ENCODE peak calls at places on chromosomes 1 and 21, in four cellular contexts. F is thoracic aorta, B is HCT116, U is cardiac muscle cell. K is an unnamed sample.
A peak's percentile ranks its signal among the peaks of the same experiment; 100 is the strongest.

GRCh38 chr1:51070011-51070410 is 32.0 kb upstream of the C1orf185 start:
- DNase-seq in F (no peak), B (no peak), U (no peak), K (no peak)

GRCh38 chr21:45539796-45540600 is 2.2 kb downstream of the SLC19A1 start:
- DNase-seq in F (no peak), B (no peak), U (no peak), K (peak; percentile 15)

GRCh38 chr1:183215936-183216335 is 29.9 kb downstream of the LAMC2 start:
- DNase-seq in F (no peak), B (no peak), U (no peak), K (no peak)

GRCh38 chr1:33086384-33086850 is 5.5 kb downstream of the AZIN2 start:
- DNase-seq in F (no peak), B (peak; percentile 62), U (peak; percentile 88), K (peak; percentile 66)

GRCh38 chr1:11052839-11053757 is 6.1 kb upstream of the MASP2 start:
- DNase-seq in F (no peak), B (no peak), U (no peak), K (no peak)

GRCh38 chr1:151051356-151052009 is 3.9 kb downstream of the C1orf56 start:
- DNase-seq in F (no peak), B (no peak), U (no peak), K (no peak)

GRCh38 chr1:223831755-223832636 is 13.8 kb downstream of the TP53BP2 start:
- DNase-seq in F (no peak), B (no peak), U (no peak), K (no peak)

GRCh38 chr1:198220428-198220827 is 63.6 kb downstream of the NEK7 start:
- DNase-seq in F (no peak), B (peak; percentile 82), U (no peak), K (no peak)

GRCh38 chr1:226097866-226098625 is 35.5 kb downstream of the H3-3A start:
- DNase-seq in F (no peak), B (no peak), U (no peak), K (no peak)

GRCh38 chr1:101438359-101438758 is 201.5 kb downstream of the S1PR1 start:
- DNase-seq in F (no peak), B (no peak), U (peak; percentile 57), K (no peak)

GRCh38 chr1:116284819-116285390 is 88.1 kb upstream of the ATP1A1 start:
- DNase-seq in F (no peak), B (no peak), U (no peak), K (no peak)

GRCh38 chr1:55129194-55129728 is 85.9 kb downstream of the USP24 start:
- DNase-seq in F (peak; percentile 30), B (no peak), U (no peak), K (peak; percentile 66)

GRCh38 chr1:226912587-226913176 is 27.4 kb upstream of the COQ8A start:
- DNase-seq in F (no peak), B (no peak), U (peak; percentile 78), K (peak; percentile 57)

GRCh38 chr1:58993403-58993802 is 209.6 kb upstream of the JUN start:
- DNase-seq in F (no peak), B (no peak), U (no peak), K (no peak)

GRCh38 chr1:99441234-99442095 is 177.2 kb downstream of the PLPPR4 start:
- DNase-seq in F (no peak), B (no peak), U (no peak), K (no peak)

GRCh38 chr1:183370399-183371058 is 47.7 kb downstream of the NMNAT2 start:
- DNase-seq in F (no peak), B (no peak), U (peak; percentile 29), K (no peak)

GRCh38 chr21:44886113-44887075 is 12.9 kb upstream of the PTTG1IP start:
- DNase-seq in F (no peak), B (no peak), U (no peak), K (no peak)

GRCh38 chr1:202186327-202186726 is 7.3 kb upstream of the LGR6 start:
- DNase-seq in F (no peak), B (no peak), U (no peak), K (no peak)

GRCh38 chr1:192967901-192968300 is 91.3 kb downstream of the UCHL5 start:
- DNase-seq in F (no peak), B (no peak), U (no peak), K (no peak)

GRCh38 chr1:200409203-200409760 is 554 bp downstream of the ZNF281 start:
- DNase-seq in F (no peak), B (no peak), U (peak; percentile 37), K (peak; percentile 66)

GRCh38 chr1:147273409-147274307 is 31.2 kb downstream of the CHD1L start:
- DNase-seq in F (no peak), B (peak; percentile 29), U (peak; percentile 50), K (no peak)

GRCh38 chr1:3883194-3883920 is 16.7 kb downstream of the C1orf174 start:
- DNase-seq in F (no peak), B (no peak), U (no peak), K (no peak)

GRCh38 chr1:109740615-109741373 is at the start of gene GSTM3:
- DNase-seq in F (no peak), B (no peak), U (no peak), K (no peak)

GRCh38 chr21:44477712-44478111 is 22.4 kb downstream of the LRRC3 start:
- DNase-seq in F (no peak), B (no peak), U (no peak), K (no peak)

GRCh38 chr1:235078927-235079381 is 49.7 kb downstream of the TOMM20 start:
- DNase-seq in F (no peak), B (peak; percentile 33), U (no peak), K (no peak)

GRCh38 chr1:48402619-48403018 is 69.4 kb downstream of the SPATA6 start:
- DNase-seq in F (no peak), B (no peak), U (no peak), K (no peak)

GRCh38 chr1:55575571-55576279 is 360.6 kb upstream of the USP24 start:
- DNase-seq in F (no peak), B (no peak), U (no peak), K (peak; percentile 79)

GRCh38 chr1:57590978-57591377 is 167.1 kb upstream of the DAB1 start:
- DNase-seq in F (no peak), B (no peak), U (no peak), K (no peak)

GRCh38 chr1:167752219-167752985 is 30.6 kb downstream of the MPZL1 start:
- DNase-seq in F (no peak), B (no peak), U (no peak), K (no peak)

GRCh38 chr1:199463521-199464127 is 563.9 kb upstream of the NR5A2 start:
- DNase-seq in F (no peak), B (peak; percentile 40), U (peak; percentile 22), K (no peak)

GRCh38 chr1:163083690-163084089 is 14.5 kb downstream of the RGS4 start:
- DNase-seq in F (no peak), B (no peak), U (no peak), K (no peak)

GRCh38 chr1:114623364-114623763 is 41.9 kb upstream of the BCAS2 start:
- DNase-seq in F (no peak), B (no peak), U (no peak), K (no peak)

GRCh38 chr1:171090604-171091003 is at the start of gene FMO3:
- DNase-seq in F (no peak), B (no peak), U (no peak), K (no peak)

GRCh38 chr1:87176090-87176489 is 152.6 kb upstream of the LMO4 start:
- DNase-seq in F (no peak), B (no peak), U (no peak), K (no peak)

GRCh38 chr1:89464008-89464407 is 60.6 kb upstream of the LRRC8B start:
- DNase-seq in F (no peak), B (no peak), U (no peak), K (no peak)

GRCh38 chr1:53979712-53980450 is 33.7 kb downstream of the LRRC42 start:
- DNase-seq in F (no peak), B (no peak), U (no peak), K (no peak)

GRCh38 chr1:109109906-109110305 is 4.0 kb upstream of the ELAPOR1 start:
- DNase-seq in F (no peak), B (no peak), U (no peak), K (no peak)

GRCh38 chr1:64892576-64893573 is 73.5 kb downstream of the JAK1 start:
- DNase-seq in F (no peak), B (no peak), U (no peak), K (no peak)

GRCh38 chr1:64894438-64895196 is 71.7 kb downstream of the JAK1 start:
- DNase-seq in F (no peak), B (no peak), U (no peak), K (no peak)

GRCh38 chr1:64895500-64895899 is 70.8 kb downstream of the JAK1 start:
- DNase-seq in F (no peak), B (no peak), U (no peak), K (no peak)

GRCh38 chr1:64891440-64891815 is 74.9 kb downstream of the JAK1 start:
- DNase-seq in F (no peak), B (no peak), U (no peak), K (no peak)

GRCh38 chr1:64893921-64894320 is 72.4 kb downstream of the JAK1 start:
- DNase-seq in F (no peak), B (no peak), U (no peak), K (no peak)
- H3K4me1 ChIP-seq in F (peaks cover 76% of the 10 kb centered on the region), B (peaks cover 32% of the 10 kb centered on the region), U (peaks cover 34% of the 10 kb centered on the region), K (peaks cover 23% of the 10 kb centered on the region)

GRCh38 chr1:24189528-24189927 is 2.4 kb upstream of the IFNLR1 start:
- DNase-seq in F (no peak), B (no peak), U (no peak), K (no peak)

GRCh38 chr1:24185056-24185455 is 2.0 kb downstream of the IFNLR1 start:
- DNase-seq in F (no peak), B (no peak), U (no peak), K (no peak)

GRCh38 chr1:24186993-24187790 is at the start of gene IFNLR1:
- DNase-seq in F (no peak), B (peak; percentile 58), U (peak; percentile 83), K (no peak)

GRCh38 chr1:24186711-24186992 is 437 bp downstream of the IFNLR1 start:
- DNase-seq in F (no peak), B (no peak), U (no peak), K (no peak)

GRCh38 chr1:24186031-24186710 is 918 bp downstream of the IFNLR1 start:
- DNase-seq in F (no peak), B (no peak), U (no peak), K (no peak)
- H3K4me1 ChIP-seq in F (peaks cover 16% of the 10 kb centered on the region), B (peaks cover 25% of the 10 kb centered on the region), U (no peaks in the 10 kb centered on the region), K (peaks cover 13% of the 10 kb centered on the region)

GRCh38 chr1:204321665-204322064 is 38.1 kb downstream of the PLEKHA6 start:
- DNase-seq in F (no peak), B (no peak), U (no peak), K (no peak)
- H3K4me1 ChIP-seq in F (no peaks in the 10 kb centered on the region), B (peaks cover 43% of the 10 kb centered on the region), U (peaks cover 32% of the 10 kb centered on the region), K (no peaks in the 10 kb centered on the region)

DNA sequence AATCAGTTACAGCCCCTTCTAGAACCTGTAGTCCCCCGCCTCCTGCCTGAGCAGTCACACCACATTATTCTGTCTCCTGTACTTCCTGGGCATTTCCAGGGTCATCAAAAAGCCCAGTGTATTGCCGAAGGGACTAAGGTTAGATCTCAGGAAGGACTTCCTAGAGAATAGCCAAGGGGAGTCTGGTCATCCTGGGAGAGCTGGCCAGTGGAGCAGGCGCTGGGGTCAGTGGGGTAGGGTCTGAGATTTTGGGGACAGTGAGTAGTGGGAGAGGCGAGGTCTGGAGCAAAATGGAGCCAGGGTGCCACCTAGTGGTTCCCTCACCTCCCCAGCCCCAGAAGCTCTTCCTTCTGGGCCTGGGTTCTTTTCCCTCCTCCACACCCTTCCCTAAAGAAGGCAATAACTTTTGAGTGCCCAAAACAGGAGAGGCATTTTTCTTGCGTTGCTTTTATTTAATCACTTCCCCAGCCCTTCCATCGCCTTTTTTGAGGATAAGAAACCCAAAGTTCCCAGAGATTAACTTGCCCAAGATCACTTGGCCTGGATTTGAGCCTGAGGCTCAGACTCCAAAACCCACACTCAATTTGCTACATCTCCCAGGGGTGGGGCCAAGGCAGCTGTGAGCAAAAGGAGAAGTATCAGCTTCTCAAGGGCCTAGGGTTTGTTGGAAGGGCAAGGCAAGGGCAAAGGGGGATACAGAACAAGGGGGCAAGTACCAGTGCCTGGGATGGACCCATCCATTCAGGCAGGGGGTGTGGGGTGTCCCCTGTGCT is 7.3 kb upstream of the PMVK start:
- DNase-seq in F (no peak), B (no peak), U (peak; percentile 56), K (no peak)
- H3K4me1 ChIP-seq in F (peaks cover 17% of the 10 kb centered on the region), B (peaks cover 12% of the 10 kb centered on the region), U (peaks cover 18% of the 10 kb centered on the region), K (no peaks in the 10 kb centered on the region)